ENCODE peak calls at places on chromosomes 3 and 15, in ten cellular contexts. One of them, this sample, is unnamed.

GRCh38 chr3:142027295-142027694 is 122.0 kb downstream of the TFDP2 start:
- DNase-seq in KG1: no peak
- DNase-seq in amniotic stem cell: no peak
- DNase-seq in stimulated activated CD4-positive, alpha-beta T cell treated with anti-CD3 and anti-CD28 coated beads, Interleukin-1b, Interleukin-23, amount 100 ng/mL, for 1 hour: no peak
- DNase-seq in endothelial cell of umbilical vein: no peak
- DNase-seq in natural killer cell: no peak
- DNase-seq in NCI-H524 treated with DMSO at 0.1 percent for 48 hours: no peak
- DNase-seq in stimulated activated CD8-positive, alpha-beta memory T cell treated with anti-CD3 and anti-CD28 coated beads, Interleukin-12 subunit alpha, Interleukin-12 subunit beta, amount 100 ng/mL, for 1 hour: no peak
- DNase-seq in GM12878: no peak
- DNase-seq in ELR: no peak
- DNase-seq in this sample: no peak

GRCh38 chr3:101325393-101326134 is 5.2 kb upstream of the IMPG2 start:
- DNase-seq in KG1: no peak
- DNase-seq in amniotic stem cell: no peak
- DNase-seq in stimulated activated CD4-positive, alpha-beta T cell treated with anti-CD3 and anti-CD28 coated beads, Interleukin-1b, Interleukin-23, amount 100 ng/mL, for 1 hour: no peak
- DNase-seq in endothelial cell of umbilical vein: no peak
- DNase-seq in natural killer cell: no peak
- DNase-seq in NCI-H524 treated with DMSO at 0.1 percent for 48 hours: peak
- DNase-seq in stimulated activated CD8-positive, alpha-beta memory T cell treated with anti-CD3 and anti-CD28 coated beads, Interleukin-12 subunit alpha, Interleukin-12 subunit beta, amount 100 ng/mL, for 1 hour: no peak
- DNase-seq in GM12878: no peak
- DNase-seq in ELR: no peak
- DNase-seq in this sample: no peak

GRCh38 chr3:65231544-65231943 is 543.7 kb upstream of the ADAMTS9 start:
- DNase-seq in KG1: no peak
- DNase-seq in amniotic stem cell: no peak
- DNase-seq in stimulated activated CD4-positive, alpha-beta T cell treated with anti-CD3 and anti-CD28 coated beads, Interleukin-1b, Interleukin-23, amount 100 ng/mL, for 1 hour: no peak
- DNase-seq in endothelial cell of umbilical vein: no peak
- DNase-seq in natural killer cell: no peak
- DNase-seq in NCI-H524 treated with DMSO at 0.1 percent for 48 hours: no peak
- DNase-seq in stimulated activated CD8-positive, alpha-beta memory T cell treated with anti-CD3 and anti-CD28 coated beads, Interleukin-12 subunit alpha, Interleukin-12 subunit beta, amount 100 ng/mL, for 1 hour: no peak
- DNase-seq in GM12878: no peak
- DNase-seq in ELR: no peak
- DNase-seq in this sample: no peak

GRCh38 chr15:71752604-71753289 is 57.6 kb upstream of the NR2E3 start:
- DNase-seq in KG1: no peak
- DNase-seq in amniotic stem cell: peak
- DNase-seq in stimulated activated CD4-positive, alpha-beta T cell treated with anti-CD3 and anti-CD28 coated beads, Interleukin-1b, Interleukin-23, amount 100 ng/mL, for 1 hour: no peak
- DNase-seq in endothelial cell of umbilical vein: peak
- DNase-seq in natural killer cell: no peak
- DNase-seq in NCI-H524 treated with DMSO at 0.1 percent for 48 hours: peak
- DNase-seq in stimulated activated CD8-positive, alpha-beta memory T cell treated with anti-CD3 and anti-CD28 coated beads, Interleukin-12 subunit alpha, Interleukin-12 subunit beta, amount 100 ng/mL, for 1 hour: no peak
- DNase-seq in GM12878: no peak
- DNase-seq in ELR: peak
- DNase-seq in this sample: peak

GRCh38 chr3:195906865-195907729 is 1.3 kb downstream of the TNK2 start:
- DNase-seq in KG1: no peak
- DNase-seq in amniotic stem cell: no peak
- DNase-seq in stimulated activated CD4-positive, alpha-beta T cell treated with anti-CD3 and anti-CD28 coated beads, Interleukin-1b, Interleukin-23, amount 100 ng/mL, for 1 hour: no peak
- DNase-seq in endothelial cell of umbilical vein: no peak
- DNase-seq in natural killer cell: peak
- DNase-seq in NCI-H524 treated with DMSO at 0.1 percent for 48 hours: no peak
- DNase-seq in stimulated activated CD8-positive, alpha-beta memory T cell treated with anti-CD3 and anti-CD28 coated beads, Interleukin-12 subunit alpha, Interleukin-12 subunit beta, amount 100 ng/mL, for 1 hour: peak
- DNase-seq in GM12878: peak
- DNase-seq in ELR: no peak
- DNase-seq in this sample: no peak

GRCh38 chr3:195717852-195718476 is 2.8 kb upstream of the MUC20 start:
- DNase-seq in KG1: no peak
- DNase-seq in amniotic stem cell: no peak
- DNase-seq in stimulated activated CD4-positive, alpha-beta T cell treated with anti-CD3 and anti-CD28 coated beads, Interleukin-1b, Interleukin-23, amount 100 ng/mL, for 1 hour: no peak
- DNase-seq in endothelial cell of umbilical vein: no peak
- DNase-seq in natural killer cell: no peak
- DNase-seq in NCI-H524 treated with DMSO at 0.1 percent for 48 hours: no peak
- DNase-seq in stimulated activated CD8-positive, alpha-beta memory T cell treated with anti-CD3 and anti-CD28 coated beads, Interleukin-12 subunit alpha, Interleukin-12 subunit beta, amount 100 ng/mL, for 1 hour: no peak
- DNase-seq in GM12878: no peak
- DNase-seq in ELR: no peak
- DNase-seq in this sample: no peak

GRCh38 chr15:95175914-95176658 is 944.7 kb downstream of the MCTP2 start:
- DNase-seq in KG1: no peak
- DNase-seq in amniotic stem cell: no peak
- DNase-seq in stimulated activated CD4-positive, alpha-beta T cell treated with anti-CD3 and anti-CD28 coated beads, Interleukin-1b, Interleukin-23, amount 100 ng/mL, for 1 hour: no peak
- DNase-seq in endothelial cell of umbilical vein: peak
- DNase-seq in natural killer cell: no peak
- DNase-seq in NCI-H524 treated with DMSO at 0.1 percent for 48 hours: no peak
- DNase-seq in stimulated activated CD8-positive, alpha-beta memory T cell treated with anti-CD3 and anti-CD28 coated beads, Interleukin-12 subunit alpha, Interleukin-12 subunit beta, amount 100 ng/mL, for 1 hour: no peak
- DNase-seq in GM12878: no peak
- DNase-seq in ELR: no peak
- DNase-seq in this sample: no peak

GRCh38 chr15:62348119-62348518 is 183.0 kb upstream of the C2CD4B start:
- DNase-seq in KG1: no peak
- DNase-seq in amniotic stem cell: no peak
- DNase-seq in stimulated activated CD4-positive, alpha-beta T cell treated with anti-CD3 and anti-CD28 coated beads, Interleukin-1b, Interleukin-23, amount 100 ng/mL, for 1 hour: no peak
- DNase-seq in endothelial cell of umbilical vein: no peak
- DNase-seq in natural killer cell: no peak
- DNase-seq in NCI-H524 treated with DMSO at 0.1 percent for 48 hours: no peak
- DNase-seq in stimulated activated CD8-positive, alpha-beta memory T cell treated with anti-CD3 and anti-CD28 coated beads, Interleukin-12 subunit alpha, Interleukin-12 subunit beta, amount 100 ng/mL, for 1 hour: no peak
- DNase-seq in GM12878: no peak
- DNase-seq in ELR: no peak
- DNase-seq in this sample: no peak

GRCh38 chr3:132083583-132084372 is 49.0 kb upstream of the CPNE4 start:
- DNase-seq in KG1: no peak
- DNase-seq in amniotic stem cell: no peak
- DNase-seq in stimulated activated CD4-positive, alpha-beta T cell treated with anti-CD3 and anti-CD28 coated beads, Interleukin-1b, Interleukin-23, amount 100 ng/mL, for 1 hour: no peak
- DNase-seq in endothelial cell of umbilical vein: peak
- DNase-seq in natural killer cell: no peak
- DNase-seq in NCI-H524 treated with DMSO at 0.1 percent for 48 hours: no peak
- DNase-seq in stimulated activated CD8-positive, alpha-beta memory T cell treated with anti-CD3 and anti-CD28 coated beads, Interleukin-12 subunit alpha, Interleukin-12 subunit beta, amount 100 ng/mL, for 1 hour: no peak
- DNase-seq in GM12878: no peak
- DNase-seq in ELR: peak
- DNase-seq in this sample: no peak

GRCh38 chr3:133927543-133928066 is 31.9 kb upstream of the RAB6B start:
- DNase-seq in KG1: peak
- DNase-seq in amniotic stem cell: peak
- DNase-seq in stimulated activated CD4-positive, alpha-beta T cell treated with anti-CD3 and anti-CD28 coated beads, Interleukin-1b, Interleukin-23, amount 100 ng/mL, for 1 hour: peak
- DNase-seq in endothelial cell of umbilical vein: peak
- DNase-seq in natural killer cell: peak
- DNase-seq in NCI-H524 treated with DMSO at 0.1 percent for 48 hours: no peak
- DNase-seq in stimulated activated CD8-positive, alpha-beta memory T cell treated with anti-CD3 and anti-CD28 coated beads, Interleukin-12 subunit alpha, Interleukin-12 subunit beta, amount 100 ng/mL, for 1 hour: peak
- DNase-seq in GM12878: no peak
- DNase-seq in ELR: peak
- DNase-seq in this sample: peak

GRCh38 chr15:22240951-22241350 is 160.6 kb downstream of the OR4M2 start:
- DNase-seq in KG1: no peak
- DNase-seq in amniotic stem cell: no peak
- DNase-seq in stimulated activated CD4-positive, alpha-beta T cell treated with anti-CD3 and anti-CD28 coated beads, Interleukin-1b, Interleukin-23, amount 100 ng/mL, for 1 hour: no peak
- DNase-seq in endothelial cell of umbilical vein: no peak
- DNase-seq in natural killer cell: no peak
- DNase-seq in NCI-H524 treated with DMSO at 0.1 percent for 48 hours: no peak
- DNase-seq in stimulated activated CD8-positive, alpha-beta memory T cell treated with anti-CD3 and anti-CD28 coated beads, Interleukin-12 subunit alpha, Interleukin-12 subunit beta, amount 100 ng/mL, for 1 hour: no peak
- DNase-seq in GM12878: no peak
- DNase-seq in ELR: no peak
- DNase-seq in this sample: no peak

GRCh38 chr3:170055209-170055608 is 17.4 kb downstream of the GPR160 start:
- DNase-seq in KG1: no peak
- DNase-seq in amniotic stem cell: no peak
- DNase-seq in stimulated activated CD4-positive, alpha-beta T cell treated with anti-CD3 and anti-CD28 coated beads, Interleukin-1b, Interleukin-23, amount 100 ng/mL, for 1 hour: no peak
- DNase-seq in endothelial cell of umbilical vein: no peak
- DNase-seq in natural killer cell: no peak
- DNase-seq in NCI-H524 treated with DMSO at 0.1 percent for 48 hours: no peak
- DNase-seq in stimulated activated CD8-positive, alpha-beta memory T cell treated with anti-CD3 and anti-CD28 coated beads, Interleukin-12 subunit alpha, Interleukin-12 subunit beta, amount 100 ng/mL, for 1 hour: no peak
- DNase-seq in GM12878: peak
- DNase-seq in ELR: peak
- DNase-seq in this sample: no peak

GRCh38 chr3:129419476-129419875 is 9.0 kb downstream of the EFCAB12 start:
- DNase-seq in KG1: no peak
- DNase-seq in amniotic stem cell: no peak
- DNase-seq in stimulated activated CD4-positive, alpha-beta T cell treated with anti-CD3 and anti-CD28 coated beads, Interleukin-1b, Interleukin-23, amount 100 ng/mL, for 1 hour: no peak
- DNase-seq in endothelial cell of umbilical vein: no peak
- DNase-seq in natural killer cell: no peak
- DNase-seq in NCI-H524 treated with DMSO at 0.1 percent for 48 hours: no peak
- DNase-seq in stimulated activated CD8-positive, alpha-beta memory T cell treated with anti-CD3 and anti-CD28 coated beads, Interleukin-12 subunit alpha, Interleukin-12 subunit beta, amount 100 ng/mL, for 1 hour: no peak
- DNase-seq in GM12878: no peak
- DNase-seq in ELR: no peak
- DNase-seq in this sample: no peak

GRCh38 chr15:97168704-97169475 is 791.6 kb upstream of the ARRDC4 start:
- DNase-seq in KG1: no peak
- DNase-seq in amniotic stem cell: no peak
- DNase-seq in stimulated activated CD4-positive, alpha-beta T cell treated with anti-CD3 and anti-CD28 coated beads, Interleukin-1b, Interleukin-23, amount 100 ng/mL, for 1 hour: no peak
- DNase-seq in endothelial cell of umbilical vein: no peak
- DNase-seq in natural killer cell: no peak
- DNase-seq in NCI-H524 treated with DMSO at 0.1 percent for 48 hours: peak
- DNase-seq in stimulated activated CD8-positive, alpha-beta memory T cell treated with anti-CD3 and anti-CD28 coated beads, Interleukin-12 subunit alpha, Interleukin-12 subunit beta, amount 100 ng/mL, for 1 hour: no peak
- DNase-seq in GM12878: no peak
- DNase-seq in ELR: peak
- DNase-seq in this sample: no peak

GRCh38 chr3:111749171-111750170 is 109.6 kb upstream of the PHLDB2 start:
- DNase-seq in KG1: no peak
- DNase-seq in amniotic stem cell: no peak
- DNase-seq in stimulated activated CD4-positive, alpha-beta T cell treated with anti-CD3 and anti-CD28 coated beads, Interleukin-1b, Interleukin-23, amount 100 ng/mL, for 1 hour: no peak
- DNase-seq in endothelial cell of umbilical vein: no peak
- DNase-seq in natural killer cell: no peak
- DNase-seq in NCI-H524 treated with DMSO at 0.1 percent for 48 hours: peak
- DNase-seq in stimulated activated CD8-positive, alpha-beta memory T cell treated with anti-CD3 and anti-CD28 coated beads, Interleukin-12 subunit alpha, Interleukin-12 subunit beta, amount 100 ng/mL, for 1 hour: no peak
- DNase-seq in GM12878: no peak
- DNase-seq in ELR: no peak
- DNase-seq in this sample: no peak

GRCh38 chr3:45123841-45124269 is 22.3 kb downstream of the CDCP1 start:
- DNase-seq in KG1: no peak
- DNase-seq in amniotic stem cell: peak
- DNase-seq in stimulated activated CD4-positive, alpha-beta T cell treated with anti-CD3 and anti-CD28 coated beads, Interleukin-1b, Interleukin-23, amount 100 ng/mL, for 1 hour: no peak
- DNase-seq in endothelial cell of umbilical vein: peak
- DNase-seq in natural killer cell: no peak
- DNase-seq in NCI-H524 treated with DMSO at 0.1 percent for 48 hours: no peak
- DNase-seq in stimulated activated CD8-positive, alpha-beta memory T cell treated with anti-CD3 and anti-CD28 coated beads, Interleukin-12 subunit alpha, Interleukin-12 subunit beta, amount 100 ng/mL, for 1 hour: no peak
- DNase-seq in GM12878: no peak
- DNase-seq in ELR: peak
- DNase-seq in this sample: no peak

GRCh38 chr15:93040288-93041158 is 48.5 kb downstream of the RGMA start:
- DNase-seq in KG1: no peak
- DNase-seq in amniotic stem cell: no peak
- DNase-seq in stimulated activated CD4-positive, alpha-beta T cell treated with anti-CD3 and anti-CD28 coated beads, Interleukin-1b, Interleukin-23, amount 100 ng/mL, for 1 hour: no peak
- DNase-seq in endothelial cell of umbilical vein: no peak
- DNase-seq in natural killer cell: no peak
- DNase-seq in NCI-H524 treated with DMSO at 0.1 percent for 48 hours: no peak
- DNase-seq in stimulated activated CD8-positive, alpha-beta memory T cell treated with anti-CD3 and anti-CD28 coated beads, Interleukin-12 subunit alpha, Interleukin-12 subunit beta, amount 100 ng/mL, for 1 hour: no peak
- DNase-seq in GM12878: no peak
- DNase-seq in ELR: no peak
- DNase-seq in this sample: no peak

GRCh38 chr15:89903858-89904130 is 9.0 kb downstream of the ARPIN start:
- DNase-seq in KG1: no peak
- DNase-seq in amniotic stem cell: no peak
- DNase-seq in stimulated activated CD4-positive, alpha-beta T cell treated with anti-CD3 and anti-CD28 coated beads, Interleukin-1b, Interleukin-23, amount 100 ng/mL, for 1 hour: no peak
- DNase-seq in endothelial cell of umbilical vein: no peak
- DNase-seq in natural killer cell: no peak
- DNase-seq in NCI-H524 treated with DMSO at 0.1 percent for 48 hours: no peak
- DNase-seq in stimulated activated CD8-positive, alpha-beta memory T cell treated with anti-CD3 and anti-CD28 coated beads, Interleukin-12 subunit alpha, Interleukin-12 subunit beta, amount 100 ng/mL, for 1 hour: no peak
- DNase-seq in GM12878: no peak
- DNase-seq in ELR: no peak
- DNase-seq in this sample: no peak

GRCh38 chr3:9214185-9214584 is 35.3 kb downstream of the SRGAP3 start:
- DNase-seq in KG1: no peak
- DNase-seq in amniotic stem cell: no peak
- DNase-seq in stimulated activated CD4-positive, alpha-beta T cell treated with anti-CD3 and anti-CD28 coated beads, Interleukin-1b, Interleukin-23, amount 100 ng/mL, for 1 hour: no peak
- DNase-seq in endothelial cell of umbilical vein: no peak
- DNase-seq in natural killer cell: no peak
- DNase-seq in NCI-H524 treated with DMSO at 0.1 percent for 48 hours: no peak
- DNase-seq in stimulated activated CD8-positive, alpha-beta memory T cell treated with anti-CD3 and anti-CD28 coated beads, Interleukin-12 subunit alpha, Interleukin-12 subunit beta, amount 100 ng/mL, for 1 hour: no peak
- DNase-seq in GM12878: no peak
- DNase-seq in ELR: no peak
- DNase-seq in this sample: no peak

GRCh38 chr15:39583586-39584265 is 2.8 kb downstream of the THBS1 start:
- DNase-seq in KG1: no peak
- DNase-seq in amniotic stem cell: no peak
- DNase-seq in stimulated activated CD4-positive, alpha-beta T cell treated with anti-CD3 and anti-CD28 coated beads, Interleukin-1b, Interleukin-23, amount 100 ng/mL, for 1 hour: no peak
- DNase-seq in endothelial cell of umbilical vein: peak
- DNase-seq in natural killer cell: no peak
- DNase-seq in NCI-H524 treated with DMSO at 0.1 percent for 48 hours: no peak
- DNase-seq in stimulated activated CD8-positive, alpha-beta memory T cell treated with anti-CD3 and anti-CD28 coated beads, Interleukin-12 subunit alpha, Interleukin-12 subunit beta, amount 100 ng/mL, for 1 hour: no peak
- DNase-seq in GM12878: no peak
- DNase-seq in ELR: peak
- DNase-seq in this sample: peak

GRCh38 chr3:195416795-195417194 is 26.0 kb downstream of the ACAP2 start:
- DNase-seq in KG1: no peak
- DNase-seq in amniotic stem cell: no peak
- DNase-seq in stimulated activated CD4-positive, alpha-beta T cell treated with anti-CD3 and anti-CD28 coated beads, Interleukin-1b, Interleukin-23, amount 100 ng/mL, for 1 hour: no peak
- DNase-seq in endothelial cell of umbilical vein: no peak
- DNase-seq in natural killer cell: no peak
- DNase-seq in NCI-H524 treated with DMSO at 0.1 percent for 48 hours: no peak
- DNase-seq in stimulated activated CD8-positive, alpha-beta memory T cell treated with anti-CD3 and anti-CD28 coated beads, Interleukin-12 subunit alpha, Interleukin-12 subunit beta, amount 100 ng/mL, for 1 hour: no peak
- DNase-seq in GM12878: no peak
- DNase-seq in ELR: peak
- DNase-seq in this sample: no peak

GRCh38 chr3:13556937-13557336 is 8.0 kb downstream of the FBLN2 start:
- DNase-seq in KG1: no peak
- DNase-seq in amniotic stem cell: no peak
- DNase-seq in stimulated activated CD4-positive, alpha-beta T cell treated with anti-CD3 and anti-CD28 coated beads, Interleukin-1b, Interleukin-23, amount 100 ng/mL, for 1 hour: no peak
- DNase-seq in endothelial cell of umbilical vein: no peak
- DNase-seq in natural killer cell: no peak
- DNase-seq in NCI-H524 treated with DMSO at 0.1 percent for 48 hours: no peak
- DNase-seq in stimulated activated CD8-positive, alpha-beta memory T cell treated with anti-CD3 and anti-CD28 coated beads, Interleukin-12 subunit alpha, Interleukin-12 subunit beta, amount 100 ng/mL, for 1 hour: no peak
- DNase-seq in GM12878: no peak
- DNase-seq in ELR: no peak
- DNase-seq in this sample: peak

This sample was measured in nephron progenitor cell.